ENCODE peak calls at places on chromosomes 2 and 18, in ten cellular contexts. H is esophagus squamous epithelium, M is IMR-90, R is ovary, K is upper lobe of left lung, T is A549, S is adrenal gland, P is suprapubic skin, C is endothelial cell of umbilical vein, J is uterus. G is an unnamed sample.
A peak's percentile ranks its signal among the peaks of the same experiment; 100 is the strongest.

GRCh38 chr2:121707920-121708361 is 28.7 kb downstream of the NIFK start:
- DNase-seq in H (no peak), M (no peak), R (no peak), K (peak; percentile 74), T (no peak), S (no peak), P (no peak), C (no peak), J (no peak), G (peak; percentile 77)

GRCh38 chr18:59748628-59749360 is 51.6 kb upstream of the CCBE1 start:
- DNase-seq in H (no peak), M (peak; percentile 93), R (no peak), K (no peak), T (no peak), S (no peak), P (no peak), C (no peak), J (no peak), G (no peak)

GRCh38 chr2:7133521-7133920 is 216.3 kb downstream of the RNF144A start:
- DNase-seq in H (no peak), M (no peak), R (no peak), K (peak; percentile 32), T (no peak), S (no peak), P (no peak), C (no peak), J (no peak), G (no peak)

GRCh38 chr2:10305715-10306114 is 3.0 kb downstream of the HPCAL1 start:
- DNase-seq in H (no peak), M (no peak), R (no peak), K (no peak), T (no peak), S (peak; percentile 71), P (no peak), C (no peak), J (no peak), G (peak; percentile 81)

GRCh38 chr18:7020995-7021777 is 96.4 kb downstream of the LAMA1 start:
- DNase-seq in H (no peak), M (no peak), R (no peak), K (no peak), T (no peak), S (no peak), P (no peak), C (no peak), J (no peak), G (no peak)

GRCh38 chr2:70132244-70133126 is 45.2 kb downstream of the PCBP1 start:
- DNase-seq in H (no peak), M (peak; percentile 63), R (peak; percentile 49), K (no peak), T (peak; percentile 53), S (peak; percentile 70), P (no peak), C (peak; percentile 87), J (no peak), G (peak; percentile 77)

GRCh38 chr2:132669854-132670103 is 226 bp downstream of the LYPD1 start:
- DNase-seq in H (no peak), M (no peak), R (peak; percentile 7), K (no peak), T (peak; percentile 9), S (no peak), P (no peak), C (no peak), J (no peak), G (no peak)

GRCh38 chr2:160989778-160990177 is 170.4 kb upstream of the TANK start:
- DNase-seq in H (no peak), M (no peak), R (no peak), K (no peak), T (no peak), S (no peak), P (no peak), C (no peak), J (no peak), G (no peak)

GRCh38 chr2:140695163-140695562 is 1435.7 kb downstream of the LRP1B start:
- DNase-seq in H (no peak), M (peak; percentile 62), R (no peak), K (no peak), T (no peak), S (no peak), P (no peak), C (peak; percentile 40), J (no peak), G (no peak)

DNA sequence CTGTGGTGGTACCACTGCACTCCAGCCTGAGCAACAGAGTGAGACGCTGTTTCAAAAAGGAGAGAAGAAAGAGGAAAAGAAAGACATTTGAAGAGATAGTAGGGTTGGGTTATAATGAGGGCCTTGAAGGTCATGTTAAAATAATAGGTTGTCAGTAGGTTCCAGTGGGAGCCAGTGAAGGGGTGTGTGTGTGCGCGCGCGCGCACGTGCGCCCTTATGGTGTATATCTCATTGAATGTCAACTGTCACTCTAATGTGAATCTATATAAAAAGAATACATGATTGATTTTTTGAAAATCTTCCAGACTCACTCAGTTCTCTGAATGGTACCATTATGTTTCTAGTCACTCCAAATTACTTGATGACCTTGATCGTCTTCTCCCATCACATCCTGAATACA is 9.1 kb downstream of the ZCCHC2 start:
- DNase-seq in H (no peak), M (no peak), R (no peak), K (peak; percentile 77), T (no peak), S (no peak), P (no peak), C (no peak), J (no peak), G (no peak)
- H3K4me1 ChIP-seq in H (peaks cover 44% of the 10 kb centered on the region), M (no peaks in the 10 kb centered on the region), R (peaks cover 3% of the 10 kb centered on the region), K (peaks cover 26% of the 10 kb centered on the region), T (peaks cover 16% of the 10 kb centered on the region), S (peaks cover 12% of the 10 kb centered on the region), P (peaks cover 20% of the 10 kb centered on the region), C (peaks cover 34% of the 10 kb centered on the region), J (no peaks in the 10 kb centered on the region), G (peaks cover 14% of the 10 kb centered on the region)

GRCh38 chr2:42810971-42811865 is 18.8 kb upstream of the HAAO start:
- DNase-seq in H (no peak), M (peak; percentile 35), R (peak; percentile 77), K (peak; percentile 90), T (peak; percentile 32), S (peak; percentile 76), P (peak; percentile 81), C (peak; percentile 66), J (peak; percentile 69), G (peak; percentile 65)

GRCh38 chr2:42813773-42814172 is 21.4 kb upstream of the HAAO start:
- DNase-seq in H (no peak), M (no peak), R (no peak), K (no peak), T (no peak), S (no peak), P (no peak), C (no peak), J (no peak), G (no peak)

GRCh38 chr2:42810126-42810970 is 18.0 kb upstream of the HAAO start:
- DNase-seq in H (peak; percentile 77), M (peak; percentile 97), R (peak; percentile 96), K (peak; percentile 98), T (peak; percentile 92), S (peak; percentile 99), P (peak; percentile 98), C (peak; percentile 98), J (peak; percentile 98), G (peak; percentile 98)

GRCh38 chr2:42815725-42816124 is 23.3 kb upstream of the HAAO start:
- DNase-seq in H (no peak), M (no peak), R (no peak), K (no peak), T (no peak), S (no peak), P (no peak), C (no peak), J (no peak), G (no peak)

DNA sequence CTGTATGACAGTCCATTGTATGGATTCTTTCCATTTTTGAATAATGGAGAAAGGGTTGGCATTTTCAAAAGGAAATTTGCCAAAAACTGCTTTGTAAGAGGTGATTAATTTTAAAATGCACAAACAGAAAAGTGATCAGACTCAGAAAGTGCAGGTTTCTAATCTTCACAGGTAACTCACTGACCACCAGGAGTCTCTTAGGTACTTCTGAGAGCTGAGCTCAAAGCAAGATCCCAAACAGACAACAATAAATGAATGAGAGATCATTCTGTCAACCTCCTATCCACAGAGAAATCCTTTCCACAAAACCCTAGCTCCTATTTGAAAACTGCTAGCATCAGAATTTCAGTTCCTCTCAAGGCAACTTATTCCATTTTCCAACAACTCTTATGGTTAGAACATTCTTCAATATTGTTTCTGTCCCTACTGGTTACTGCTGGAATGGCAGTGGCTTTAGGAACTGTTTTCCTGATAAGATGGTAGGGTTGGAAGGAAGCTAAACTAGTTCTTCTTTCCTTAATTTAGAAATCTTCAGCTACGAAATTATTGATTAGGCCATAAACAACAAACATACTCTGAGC is 20.6 kb upstream of the HAAO start:
- DNase-seq in H (no peak), M (peak; percentile 31), R (no peak), K (no peak), T (peak; percentile 55), S (no peak), P (no peak), C (peak; percentile 56), J (no peak), G (no peak)
- H3K27ac ChIP-seq in H (no peak overlapping the region), M (no peak overlapping the region), R (no peak overlapping the region), K (no peak overlapping the region), T (no peak overlapping the region), S (no peak overlapping the region), P (no peak overlapping the region), C (no peak overlapping the region), J (no peak overlapping the region), G (no peak overlapping the region)

GRCh38 chr2:227504700-227505099 is 32.7 kb downstream of the AGFG1 start:
- DNase-seq in H (no peak), M (no peak), R (no peak), K (no peak), T (no peak), S (no peak), P (no peak), C (no peak), J (no peak), G (no peak)
- TF ChIP-seq POLR2A in H (no peak), M (no peak), R (no peak), K (no peak), T (no peak), S (no peak), P (no peak), C (no peak), J (no peak), G (no peak)

GRCh38 chr2:203687161-203687560 is 19.3 kb upstream of the CD28 start:
- DNase-seq in H (no peak), M (peak; percentile 31), R (no peak), K (no peak), T (no peak), S (no peak), P (no peak), C (no peak), J (no peak), G (no peak)

GRCh38 chr2:203683421-203683820 is 23.0 kb upstream of the CD28 start:
- DNase-seq in H (no peak), M (no peak), R (no peak), K (no peak), T (no peak), S (no peak), P (no peak), C (peak; percentile 50), J (no peak), G (no peak)

GRCh38 chr2:203685081-203685621 is 21.3 kb upstream of the CD28 start:
- DNase-seq in H (no peak), M (peak; percentile 94), R (no peak), K (no peak), T (no peak), S (no peak), P (no peak), C (peak; percentile 94), J (no peak), G (no peak)

GRCh38 chr2:203683932-203684556 is 22.4 kb upstream of the CD28 start:
- DNase-seq in H (no peak), M (peak; percentile 92), R (no peak), K (no peak), T (peak; percentile 8), S (no peak), P (no peak), C (peak; percentile 90), J (no peak), G (no peak)

GRCh38 chr2:203685789-203686433 is 20.5 kb upstream of the CD28 start:
- DNase-seq in H (no peak), M (no peak), R (no peak), K (no peak), T (no peak), S (no peak), P (no peak), C (peak; percentile 64), J (no peak), G (no peak)
- H3K4me1 ChIP-seq in H (peaks cover 70% of the 10 kb centered on the region), M (peaks cover 28% of the 10 kb centered on the region), R (peaks cover 4% of the 10 kb centered on the region), K (peaks cover 37% of the 10 kb centered on the region), T (peaks cover 21% of the 10 kb centered on the region), S (peaks cover 8% of the 10 kb centered on the region), P (peaks cover 83% of the 10 kb centered on the region), C (peaks cover 55% of the 10 kb centered on the region), J (peaks cover 4% of the 10 kb centered on the region), G (no peaks in the 10 kb centered on the region)

G was measured in Peyer's patch.